ENCODE peak calls at places on chromosome 3, in five cellular contexts. F is activated T-helper 1 cell treated with anti-CD3 and anti-CD28 coated beads, Interleukin-12 subunit alpha, Interleukin-12 subunit beta, Interleukin-2, Interleukin-4 antibody, amounts not matched to agents 30 ng/mL and 10 ng/mL and 1 ng/mL, durations not matched to agents 14 hours and 24 hours and 36 hours; J is cardiac muscle cell; X is GM13977; E is Daoy. M is an unnamed sample.
A peak's percentile ranks its signal among the peaks of the same experiment; 100 is the strongest.

GRCh38 chr3:197023241-197023997 is 6.2 kb downstream of the MELTF start:
- DNase-seq in F (no peak), J (no peak), X (peak; percentile 83), E (peak; percentile 44), M (no peak)

GRCh38 chr3:52845691-52846426 is 11.0 kb upstream of the MUSTN1 start:
- DNase-seq in F (no peak), J (no peak), X (no peak), E (no peak), M (peak; percentile 32)

GRCh38 chr3:13550791-13551360 is 2.0 kb downstream of the FBLN2 start:
- DNase-seq in F (no peak), J (no peak), X (no peak), E (no peak), M (no peak)

GRCh38 chr3:174495231-174495755 is 363.8 kb upstream of the NAALADL2 start:
- DNase-seq in F (no peak), J (no peak), X (no peak), E (peak; percentile 6), M (no peak)

GRCh38 chr3:29582310-29582709 is 301.4 kb downstream of the RBMS3 start:
- DNase-seq in F (no peak), J (no peak), X (no peak), E (no peak), M (no peak)

GRCh38 chr3:128479558-128480086 is 12.9 kb upstream of the DNAJB8 start:
- DNase-seq in F (no peak), J (no peak), X (no peak), E (no peak), M (no peak)

GRCh38 chr3:51836606-51837005 is 24.8 kb upstream of the IQCF2 start:
- DNase-seq in F (no peak), J (no peak), X (no peak), E (no peak), M (no peak)

GRCh38 chr3:30357897-30358296 is 248.5 kb upstream of the TGFBR2 start:
- DNase-seq in F (no peak), J (no peak), X (no peak), E (no peak), M (no peak)

GRCh38 chr3:14306167-14306566 is 96.2 kb upstream of the SLC6A6 start:
- DNase-seq in F (no peak), J (no peak), X (no peak), E (no peak), M (no peak)

GRCh38 chr3:119302697-119303630 is 8.8 kb downstream of the ARHGAP31 start:
- DNase-seq in F (no peak), J (no peak), X (no peak), E (peak; percentile 61), M (no peak)

GRCh38 chr3:10248984-10249748 is 907 bp downstream of the TATDN2 start:
- DNase-seq in F (peak; percentile 47), J (peak; percentile 34), X (peak; percentile 74), E (peak; percentile 25), M (peak; percentile 73)

GRCh38 chr3:160384639-160385312 is 14.2 kb downstream of the IFT80 start:
- DNase-seq in F (no peak), J (no peak), X (no peak), E (no peak), M (no peak)

GRCh38 chr3:73021301-73021700 is 24.7 kb downstream of the PPP4R2 start:
- DNase-seq in F (no peak), J (no peak), X (no peak), E (no peak), M (no peak)

GRCh38 chr3:27805282-27805681 is 83.2 kb upstream of the EOMES start:
- DNase-seq in F (no peak), J (no peak), X (no peak), E (no peak), M (no peak)

GRCh38 chr3:149375164-149375823 is 2.2 kb downstream of the TM4SF1 start:
- DNase-seq in F (no peak), J (no peak), X (no peak), E (peak; percentile 47), M (no peak)

GRCh38 chr3:38247366-38248035 is 18.1 kb upstream of the SLC22A13 start:
- DNase-seq in F (no peak), J (peak; percentile 1), X (no peak), E (peak; percentile 75), M (no peak)

GRCh38 chr3:101128786-101129185 is 135.6 kb upstream of the ABI3BP start:
- DNase-seq in F (no peak), J (no peak), X (no peak), E (peak; percentile 34), M (no peak)

GRCh38 chr3:167653155-167653554 is 587 bp downstream of the WDR49 start:
- DNase-seq in F (no peak), J (no peak), X (no peak), E (no peak), M (no peak)

GRCh38 chr3:25297667-25298585 is 130.1 kb upstream of the RARB start:
- DNase-seq in F (no peak), J (no peak), X (no peak), E (no peak), M (no peak)

GRCh38 chr3:94252316-94252715 is 189.5 kb downstream of the NSUN3 start:
- DNase-seq in F (no peak), J (no peak), X (no peak), E (no peak), M (no peak)